ENCODE peak calls at places on chromosomes 11 and 22, in four cellular contexts. U is HFF-Myc, E is bronchial epithelial cell, V is GOT3. O is an unnamed sample.

GRCh38 chr11:44936527-44936926 is 14.2 kb downstream of the TP53I11 start:
- DNase-seq in U (peak; percentile 59), V (no peak), E (peak; percentile 65), O (peak; percentile 84)

GRCh38 chr22:48959496-48959895 is 868.2 kb downstream of the BRD1 start:
- DNase-seq in V (no peak), U (no peak), E (no peak), O (no peak)

GRCh38 chr11:62614275-62614674 is 1.2 kb downstream of the ROM1 start:
- DNase-seq in U (no peak), V (no peak), E (peak; percentile 73), O (peak; percentile 72)

GRCh38 chr11:26621147-26621546 is 49.1 kb upstream of the MUC15 start:
- DNase-seq in V (no peak), U (peak; percentile 16), E (peak; percentile 97), O (peak; percentile 37)

GRCh38 chr11:28838741-28839140 is 730.6 kb downstream of the METTL15 start:
- DNase-seq in V (no peak), E (no peak), U (no peak), O (no peak)

GRCh38 chr11:75782540-75783263 is 14.1 kb downstream of the DGAT2 start:
- DNase-seq in V (no peak), U (no peak), E (peak; percentile 83), O (peak; percentile 87)

GRCh38 chr22:30575011-30575671 is 676 bp upstream of the GAL3ST1 start:
- DNase-seq in V (no peak), U (no peak), E (no peak), O (no peak)

GRCh38 chr11:63017306-63017974 is 1.8 kb upstream of the SLC22A8 start:
- DNase-seq in V (no peak), U (no peak), E (no peak), O (no peak)

GRCh38 chr11:46611526-46612304 is 5.3 kb downstream of the HARBI1 start:
- DNase-seq in E (no peak), V (no peak), U (no peak), O (no peak)

GRCh38 chr22:46830001-46830715 is 67.7 kb downstream of the TBC1D22A start:
- DNase-seq in E (peak; percentile 43), V (no peak), U (no peak), O (peak; percentile 84)

GRCh38 chr11:68643576-68643975 is 40.8 kb upstream of the GAL start:
- DNase-seq in V (no peak), U (no peak), E (no peak), O (peak; percentile 49)

GRCh38 chr11:73566422-73566821 is 31.5 kb downstream of the FAM168A start:
- DNase-seq in E (peak; percentile 57), V (no peak), U (no peak), O (no peak)

GRCh38 chr22:28883917-28884753 is 763 bp downstream of the ZNRF3 start:
- DNase-seq in V (no peak), E (no peak), U (no peak), O (peak; percentile 32)

GRCh38 chr11:2305862-2306823 is 4.3 kb downstream of the TSPAN32 start:
- DNase-seq in V (no peak), E (no peak), U (peak; percentile 86), O (no peak)

GRCh38 chr22:27420186-27420816 is 381.3 kb downstream of the MN1 start:
- DNase-seq in V (no peak), E (no peak), U (no peak), O (no peak)

GRCh38 chr11:43573233-43573632 is 107.3 kb upstream of the HSD17B12 start:
- DNase-seq in V (no peak), E (no peak), U (no peak), O (peak; percentile 43)

GRCh38 chr22:50045211-50046018 is 12.7 kb downstream of the TTLL8 start:
- DNase-seq in V (no peak), E (no peak), U (no peak), O (no peak)

GRCh38 chr11:69387409-69387885 is 93.5 kb downstream of the MYEOV start:
- DNase-seq in U (no peak), V (no peak), E (peak; percentile 35), O (peak; percentile 18)

GRCh38 chr22:44274918-44275665 is 37.7 kb downstream of the SHISAL1 start:
- DNase-seq in U (no peak), E (no peak), V (no peak), O (no peak)

GRCh38 chr22:33803371-33803770 is 116.9 kb downstream of the LARGE1 start:
- DNase-seq in U (peak; percentile 62), V (no peak), E (peak; percentile 74), O (peak; percentile 3)

GRCh38 chr22:45544588-45545170 is 42.0 kb downstream of the FBLN1 start:
- DNase-seq in V (no peak), U (no peak), E (peak; percentile 66), O (no peak)

GRCh38 chr11:18739684-18740083 is 13.7 kb upstream of the IGSF22 start:
- DNase-seq in E (no peak), U (no peak), V (no peak), O (no peak)

GRCh38 chr22:35894464-35894878 is 134.2 kb downstream of the RBFOX2 start:
- DNase-seq in E (no peak), V (no peak), U (no peak), O (no peak)

GRCh38 chr22:48758021-48758561 is 1069.6 kb downstream of the BRD1 start:
- DNase-seq in E (no peak), V (no peak), U (no peak), O (no peak)

GRCh38 chr11:10599388-10600175 is 31.1 kb upstream of the LYVE1 start:
- DNase-seq in V (no peak), E (peak; percentile 50), U (no peak), O (no peak)